ENCODE peak calls at places on chromosome 11, in four cellular contexts. K, P, N and F are unnamed samples.

GRCh38 chr11:117185739-117186430 is 7.3 kb downstream of the SIDT2 start:
- DNase-seq in K (peak), P (no peak), N (no peak), F (no peak)

GRCh38 chr11:77211040-77211451 is 83.0 kb downstream of the MYO7A start:
- DNase-seq in K (no peak), P (peak), N (no peak), F (no peak)

GRCh38 chr11:66183581-66184048 is 84.8 kb upstream of the RAB1B start:
- DNase-seq in K (no peak), P (peak), N (peak), F (no peak)

GRCh38 chr11:65352783-65353182 is 1.8 kb upstream of the TIGD3 start:
- DNase-seq in K (no peak), P (no peak), N (no peak), F (no peak)

GRCh38 chr11:68838572-68838964 is 3.1 kb downstream of the CPT1A start:
- DNase-seq in K (no peak), P (peak), N (peak), F (no peak)

GRCh38 chr11:1484716-1485503 is 1.7 kb downstream of the MOB2 start:
- DNase-seq in K (no peak), P (no peak), N (no peak), F (no peak)

GRCh38 chr11:10441652-10442503 is 13.2 kb upstream of the AMPD3 start:
- DNase-seq in K (no peak), P (no peak), N (peak), F (no peak)

GRCh38 chr11:95849087-95849825 is 59.0 kb downstream of the CEP57 start:
- DNase-seq in K (peak), P (peak), N (no peak), F (peak)

GRCh38 chr11:9231848-9232177 is 33.3 kb downstream of the DENND5A start:
- DNase-seq in K (no peak), P (no peak), N (peak), F (no peak)